ENCODE peak calls at places on chromosomes 7 and 10, in nine cellular contexts. U, M, I, D, X, L, Y, J and Q are unnamed samples.

GRCh38 chr10:99364125-99364524 is 35.0 kb downstream of the CNNM1 start:
- DNase-seq in U (no peak), M (no peak), I (no peak), D (no peak), X (no peak), L (no peak), Y (peak), J (no peak), Q (no peak)

GRCh38 chr10:17836917-17837316 is 27.8 kb downstream of the MRC1 start:
- DNase-seq in U (peak), M (no peak), I (peak), D (no peak), X (no peak), L (peak), Y (peak), J (no peak), Q (peak)

GRCh38 chr7:6375346-6376101 is 72.2 kb downstream of the DAGLB start:
- DNase-seq in U (peak), M (no peak), I (peak), D (no peak), X (peak), L (peak), Y (peak), J (no peak), Q (peak)

GRCh38 chr7:158278745-158279320 is 308.8 kb downstream of the PTPRN2 start:
- DNase-seq in U (no peak), M (no peak), I (no peak), D (no peak), X (no peak), L (peak), Y (no peak), J (no peak), Q (no peak)

GRCh38 chr7:84264341-84264740 is 69.8 kb upstream of the SEMA3A start:
- DNase-seq in U (no peak), M (no peak), I (no peak), D (peak), X (no peak), L (peak), Y (no peak), J (no peak), Q (no peak)

GRCh38 chr10:97222346-97222961 is 36.7 kb upstream of the SLIT1 start:
- DNase-seq in U (peak), M (no peak), I (peak), D (peak), X (no peak), L (no peak), Y (no peak), J (no peak), Q (peak)

GRCh38 chr7:114363292-114363691 is 51.3 kb upstream of the FOXP2 start:
- DNase-seq in U (no peak), M (no peak), I (no peak), D (no peak), X (no peak), L (no peak), Y (no peak), J (no peak), Q (no peak)

GRCh38 chr10:78756604-78757442 is 311.9 kb upstream of the ZMIZ1 start:
- DNase-seq in U (peak), M (peak), I (no peak), D (no peak), X (no peak), L (peak), Y (peak), J (no peak), Q (peak)

GRCh38 chr10:101779544-101780186 is 3.6 kb downstream of the NPM3 start:
- DNase-seq in U (peak), M (peak), I (peak), D (peak), X (peak), L (peak), Y (peak), J (peak), Q (peak)

GRCh38 chr10:5511231-5511884 is 12.0 kb upstream of the CALML5 start:
- DNase-seq in U (no peak), M (no peak), I (no peak), D (no peak), X (no peak), L (no peak), Y (no peak), J (no peak), Q (no peak)

GRCh38 chr7:3861941-3862340 is 560.9 kb downstream of the SDK1 start:
- DNase-seq in U (peak), M (no peak), I (peak), D (no peak), X (no peak), L (no peak), Y (no peak), J (no peak), Q (no peak)

GRCh38 chr7:65477326-65477725 is 103.7 kb downstream of the ZNF92 start:
- DNase-seq in U (peak), M (peak), I (peak), D (peak), X (peak), L (peak), Y (peak), J (no peak), Q (peak)

GRCh38 chr7:93036807-93037206 is 81.0 kb downstream of the SAMD9 start:
- DNase-seq in U (no peak), M (no peak), I (no peak), D (no peak), X (no peak), L (peak), Y (no peak), J (peak), Q (no peak)

GRCh38 chr7:105806592-105807266 is 69.7 kb downstream of the ATXN7L1 start:
- DNase-seq in U (peak), M (no peak), I (peak), D (no peak), X (peak), L (peak), Y (peak), J (no peak), Q (no peak)

GRCh38 chr10:122280977-122281376 is 9.9 kb downstream of the BTBD16 start:
- DNase-seq in U (no peak), M (no peak), I (no peak), D (no peak), X (no peak), L (no peak), Y (no peak), J (no peak), Q (no peak)

GRCh38 chr7:108067844-108068243 is 62.3 kb downstream of the LAMB4 start:
- DNase-seq in U (no peak), M (no peak), I (no peak), D (no peak), X (no peak), L (no peak), Y (no peak), J (no peak), Q (no peak)

GRCh38 chr10:86034710-86035109 is 331.9 kb downstream of the GRID1 start:
- DNase-seq in U (no peak), M (no peak), I (no peak), D (no peak), X (no peak), L (no peak), Y (no peak), J (no peak), Q (no peak)

GRCh38 chr7:140604760-140605159 is 35.9 kb downstream of the DENND2A start:
- DNase-seq in U (no peak), M (no peak), I (no peak), D (no peak), X (no peak), L (peak), Y (peak), J (no peak), Q (no peak)
- TF ChIP-seq EZH2phosphoT487 in U (no peak), M (no peak), I (no peak), D (no peak), X (no peak), L (no peak), Y (no peak), J (no peak), Q (no peak)

DNA sequence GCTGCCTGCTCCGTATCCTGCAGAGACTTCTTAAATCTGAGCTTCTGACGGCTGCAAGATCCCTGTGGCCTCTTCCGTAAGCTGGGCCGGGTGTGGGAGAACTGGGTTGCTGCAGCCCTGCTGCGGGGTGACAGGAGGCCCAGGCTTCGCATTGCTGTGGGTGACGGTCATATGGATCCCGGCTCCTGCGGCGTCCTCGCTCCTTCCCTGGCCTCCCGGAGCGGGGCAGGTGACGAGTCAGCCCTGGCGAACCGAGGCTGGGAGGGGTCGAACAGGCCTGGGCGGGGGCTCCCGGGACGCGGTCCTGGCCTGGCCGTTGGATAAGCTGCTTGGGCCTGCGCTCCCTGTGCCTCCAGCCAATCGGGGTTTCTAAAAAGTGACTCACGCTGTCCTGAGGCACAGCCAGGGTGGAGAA is 7.8 kb upstream of the UBE2D1 start:
- DNase-seq in U (no peak), M (no peak), I (peak), D (no peak), X (no peak), L (no peak), Y (peak), J (no peak), Q (no peak)
- TF ChIP-seq EZH2phosphoT487 in U (no peak), M (no peak), I (no peak), D (no peak), X (no peak), L (no peak), Y (no peak), J (no peak), Q (no peak)

GRCh38 chr7:156691764-156692163 is 51.2 kb downstream of the RNF32 start:
- DNase-seq in U (no peak), M (no peak), I (no peak), D (no peak), X (no peak), L (no peak), Y (no peak), J (no peak), Q (no peak)

GRCh38 chr7:156693627-156694026 is 53.1 kb downstream of the RNF32 start:
- DNase-seq in U (no peak), M (no peak), I (no peak), D (no peak), X (no peak), L (no peak), Y (no peak), J (no peak), Q (no peak)

DNA sequence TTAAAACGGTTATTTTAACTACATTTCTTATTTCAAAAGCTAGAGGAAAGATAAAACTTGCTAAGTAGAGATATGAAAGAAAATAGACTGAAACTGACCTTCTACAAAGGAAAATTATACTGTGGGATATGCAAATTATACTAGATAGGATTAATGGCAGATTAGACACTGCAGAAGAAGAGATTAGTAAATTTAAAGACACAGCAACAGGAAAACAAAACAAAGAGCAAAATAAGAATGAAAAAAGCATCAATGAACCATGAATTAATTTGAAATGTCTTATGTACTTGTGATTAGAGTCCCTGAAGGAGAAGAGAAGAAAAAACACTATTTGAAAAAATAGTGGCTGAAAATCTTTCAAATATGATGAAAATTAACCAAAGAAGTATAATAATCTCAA is 52.3 kb downstream of the RNF32 start:
- DNase-seq in U (no peak), M (no peak), I (no peak), D (no peak), X (no peak), L (no peak), Y (no peak), J (no peak), Q (no peak)
- TF ChIP-seq EZH2phosphoT487 in U (no peak), M (no peak), I (no peak), D (no peak), X (no peak), L (no peak), Y (no peak), J (no peak), Q (no peak)

GRCh38 chr7:80147543-80148376 is 13.1 kb downstream of the GNAI1 start:
- DNase-seq in U (no peak), M (no peak), I (no peak), D (no peak), X (no peak), L (no peak), Y (peak), J (no peak), Q (no peak)
- TF ChIP-seq EZH2phosphoT487 in U (no peak), M (no peak), I (no peak), D (no peak), X (no peak), L (no peak), Y (no peak), J (no peak), Q (no peak)

DNA sequence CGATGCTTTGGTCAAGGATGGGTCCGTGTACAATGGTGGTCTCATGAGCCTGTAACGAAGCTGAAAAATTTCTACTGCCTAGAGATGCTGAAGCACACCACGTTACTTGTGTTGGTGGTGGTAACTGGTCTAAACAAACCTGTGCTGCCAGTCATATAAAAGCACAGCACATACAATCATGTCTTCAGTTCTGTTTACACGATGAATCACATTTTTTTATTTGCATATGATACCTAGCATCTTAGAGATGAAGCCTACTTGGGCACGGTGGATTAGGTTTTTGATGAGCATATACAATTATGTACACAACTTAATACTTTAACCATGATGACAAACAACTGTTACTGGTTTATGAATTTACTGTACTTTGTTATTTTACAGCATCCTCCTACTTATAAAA is 201.0 kb downstream of the ZMYND11 start:
- DNase-seq in U (no peak), M (no peak), I (no peak), D (no peak), X (no peak), L (peak), Y (no peak), J (no peak), Q (no peak)
- TF ChIP-seq EZH2phosphoT487 in U (no peak), M (no peak), I (no peak), D (no peak), X (no peak), L (no peak), Y (no peak), J (no peak), Q (no peak)

GRCh38 chr7:2807846-2808772 is 36.0 kb downstream of the GNA12 start:
- DNase-seq in U (no peak), M (no peak), I (peak), D (no peak), X (no peak), L (no peak), Y (peak), J (no peak), Q (no peak)

GRCh38 chr7:2805213-2806003 is 38.7 kb downstream of the GNA12 start:
- DNase-seq in U (peak), M (no peak), I (no peak), D (no peak), X (no peak), L (no peak), Y (no peak), J (no peak), Q (no peak)

GRCh38 chr7:2808891-2809660 is 35.0 kb downstream of the GNA12 start:
- DNase-seq in U (no peak), M (no peak), I (peak), D (no peak), X (no peak), L (peak), Y (no peak), J (no peak), Q (no peak)

GRCh38 chr7:2806571-2806970 is 37.5 kb downstream of the GNA12 start:
- DNase-seq in U (no peak), M (no peak), I (no peak), D (no peak), X (no peak), L (no peak), Y (no peak), J (no peak), Q (no peak)

GRCh38 chr7:2807455-2807845 is 36.7 kb downstream of the GNA12 start:
- DNase-seq in U (no peak), M (no peak), I (no peak), D (no peak), X (no peak), L (no peak), Y (peak), J (no peak), Q (no peak)
- TF ChIP-seq EZH2phosphoT487 in U (no peak), M (no peak), I (no peak), D (no peak), X (no peak), L (no peak), Y (no peak), J (no peak), Q (no peak)

DNA sequence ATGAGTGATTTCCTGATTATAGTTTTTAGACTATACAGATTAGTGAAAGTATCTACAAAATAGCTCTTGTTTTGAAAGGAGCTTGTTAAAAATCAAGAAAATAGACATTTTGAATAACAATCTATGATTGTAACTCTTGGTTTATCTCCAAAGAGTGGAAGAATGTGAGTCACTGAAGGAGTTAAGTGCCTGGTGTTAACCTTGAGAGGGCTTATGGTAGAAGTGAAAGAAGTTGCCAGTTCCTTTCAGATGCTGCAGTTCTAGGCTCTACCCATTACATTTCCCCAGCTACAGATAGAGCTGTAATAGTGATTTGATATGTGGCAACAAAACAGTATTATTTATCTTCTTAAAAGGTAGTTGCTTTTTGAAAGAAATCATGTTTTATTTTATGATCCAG is 12.7 kb downstream of the NRBF2 start:
- DNase-seq in U (no peak), M (no peak), I (no peak), D (no peak), X (no peak), L (no peak), Y (peak), J (no peak), Q (no peak)
- TF ChIP-seq EZH2phosphoT487 in U (no peak), M (no peak), I (no peak), D (no peak), X (no peak), L (no peak), Y (no peak), J (no peak), Q (no peak)

GRCh38 chr7:45599851-45600706 is 25.9 kb downstream of the ADCY1 start:
- DNase-seq in U (no peak), M (no peak), I (no peak), D (no peak), X (no peak), L (no peak), Y (no peak), J (no peak), Q (no peak)

GRCh38 chr7:45601816-45602540 is 27.8 kb downstream of the ADCY1 start:
- DNase-seq in U (no peak), M (no peak), I (no peak), D (no peak), X (no peak), L (no peak), Y (no peak), J (no peak), Q (no peak)

GRCh38 chr7:45598697-45599520 is 24.7 kb downstream of the ADCY1 start:
- DNase-seq in U (no peak), M (no peak), I (no peak), D (no peak), X (no peak), L (no peak), Y (no peak), J (no peak), Q (no peak)

GRCh38 chr7:45597286-45597984 is 23.3 kb downstream of the ADCY1 start:
- DNase-seq in U (no peak), M (no peak), I (no peak), D (no peak), X (no peak), L (no peak), Y (no peak), J (no peak), Q (no peak)

DNA sequence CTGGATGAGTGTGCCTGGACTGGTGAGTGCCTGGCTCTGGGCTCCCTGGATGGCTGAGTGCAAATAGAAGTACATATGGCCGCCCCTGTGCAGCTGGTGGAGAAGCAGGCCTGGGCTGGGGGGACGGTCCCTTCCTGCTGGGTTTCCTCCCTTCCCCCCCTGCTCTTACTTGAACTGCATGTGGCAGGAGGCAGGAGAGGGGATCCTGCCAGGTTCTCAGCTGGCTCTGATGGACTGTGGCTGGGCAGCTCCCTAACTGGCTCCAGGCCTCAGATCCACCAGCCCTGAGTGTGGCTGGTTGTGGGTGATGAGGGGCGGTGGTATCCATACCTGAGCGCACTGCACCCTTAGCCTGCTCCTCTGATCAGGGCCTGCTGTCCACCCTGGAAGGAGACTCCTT is 26.9 kb downstream of the ADCY1 start:
- DNase-seq in U (no peak), M (no peak), I (no peak), D (no peak), X (no peak), L (no peak), Y (no peak), J (no peak), Q (no peak)
- TF ChIP-seq EZH2phosphoT487 in U (no peak), M (no peak), I (no peak), D (no peak), X (no peak), L (no peak), Y (no peak), J (no peak), Q (no peak)

GRCh38 chr7:54709283-54709682 is 49.7 kb downstream of the SEC61G start:
- DNase-seq in U (no peak), M (no peak), I (no peak), D (no peak), X (no peak), L (no peak), Y (no peak), J (no peak), Q (no peak)

GRCh38 chr7:54701982-54702381 is 57.0 kb downstream of the SEC61G start:
- DNase-seq in U (no peak), M (no peak), I (peak), D (no peak), X (no peak), L (no peak), Y (no peak), J (no peak), Q (peak)

GRCh38 chr7:54699715-54700114 is 59.3 kb downstream of the SEC61G start:
- DNase-seq in U (no peak), M (no peak), I (no peak), D (no peak), X (no peak), L (no peak), Y (no peak), J (no peak), Q (no peak)

GRCh38 chr7:54704851-54705250 is 54.2 kb downstream of the SEC61G start:
- DNase-seq in U (no peak), M (no peak), I (no peak), D (no peak), X (no peak), L (no peak), Y (no peak), J (peak), Q (no peak)

DNA sequence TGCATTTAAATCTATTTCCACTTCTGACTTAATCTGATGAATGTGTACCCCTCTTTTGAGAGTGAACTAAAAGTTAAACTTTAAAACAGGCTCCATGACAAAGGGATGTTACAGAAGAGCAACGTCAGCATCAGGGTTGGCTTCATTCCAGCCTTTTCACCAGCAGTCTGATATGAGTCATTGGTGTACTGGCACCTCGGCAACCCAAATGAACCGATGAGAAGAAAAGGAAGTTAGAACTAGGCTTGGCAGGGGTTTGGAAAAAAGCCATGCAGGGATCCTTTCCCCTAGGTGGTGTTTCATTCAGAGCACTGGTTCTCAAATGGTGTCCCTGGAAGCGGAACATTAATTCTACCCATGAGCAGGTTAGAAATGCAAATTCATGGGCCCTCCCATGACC is 53.6 kb downstream of the SEC61G start:
- DNase-seq in U (no peak), M (peak), I (no peak), D (no peak), X (no peak), L (peak), Y (peak), J (peak), Q (no peak)
- TF ChIP-seq EZH2phosphoT487 in U (no peak), M (no peak), I (no peak), D (no peak), X (no peak), L (no peak), Y (no peak), J (no peak), Q (no peak)